ENCODE peak calls at places on chromosomes 16 and 17, in eight cellular contexts. A, V, Y, L, N, X, O and U are unnamed samples.
A peak's percentile ranks its signal among the peaks of the same experiment; 100 is the strongest.

GRCh38 chr16:50812046-50812445 is 70.2 kb downstream of the CYLD start:
- DNase-seq in A (no peak), V (no peak), Y (no peak), L (no peak), N (no peak), X (no peak), O (no peak), U (no peak)

GRCh38 chr17:9115446-9116265 is 94.3 kb downstream of the NTN1 start:
- DNase-seq in A (no peak), V (no peak), Y (peak; percentile 92), L (peak; percentile 41), N (peak; percentile 33), X (peak; percentile 74), O (peak; percentile 53), U (peak; percentile 22)

GRCh38 chr17:76271669-76272540 is 6.8 kb downstream of the UBALD2 start:
- DNase-seq in A (no peak), V (no peak), Y (peak; percentile 88), L (no peak), N (peak; percentile 22), X (no peak), O (no peak), U (no peak)

GRCh38 chr17:10798332-10798749 is 5.6 kb downstream of the TMEM238L start:
- DNase-seq in A (no peak), V (no peak), Y (no peak), L (no peak), N (peak; percentile 5), X (no peak), O (no peak), U (peak; percentile 20)

GRCh38 chr17:8894673-8895578 is 27.5 kb upstream of the PIK3R6 start:
- DNase-seq in A (no peak), V (peak; percentile 28), Y (peak; percentile 74), L (peak; percentile 79), N (peak; percentile 79), X (peak; percentile 85), O (peak; percentile 85), U (peak; percentile 58)

GRCh38 chr17:1625507-1626080 is 3.0 kb downstream of the SLC43A2 start:
- DNase-seq in A (no peak), V (no peak), Y (no peak), L (no peak), N (no peak), X (peak; percentile 6), O (no peak), U (no peak)

GRCh38 chr17:82845163-82845807 is 5.5 kb upstream of the ZNF750 start:
- DNase-seq in A (peak; percentile 52), V (no peak), Y (no peak), L (no peak), N (peak; percentile 54), X (no peak), O (peak; percentile 74), U (no peak)

GRCh38 chr16:22652463-22652845 is 141.8 kb downstream of the NPIPB5 start:
- DNase-seq in A (no peak), V (no peak), Y (no peak), L (no peak), N (no peak), X (no peak), O (no peak), U (no peak)

GRCh38 chr16:4976611-4977145 is 18.5 kb downstream of the SEC14L5 start:
- DNase-seq in A (no peak), V (no peak), Y (no peak), L (no peak), N (no peak), X (no peak), O (no peak), U (no peak)

GRCh38 chr17:75008373-75008772 is 4.1 kb upstream of the MRPL58 start:
- DNase-seq in A (no peak), V (no peak), Y (no peak), L (no peak), N (no peak), X (no peak), O (no peak), U (no peak)

GRCh38 chr17:30148376-30148775 is 31.8 kb downstream of the NSRP1 start:
- DNase-seq in A (no peak), V (no peak), Y (no peak), L (no peak), N (no peak), X (no peak), O (no peak), U (no peak)

GRCh38 chr16:22092143-22092933 is at the start of gene VWA3A:
- DNase-seq in A (no peak), V (no peak), Y (no peak), L (peak; percentile 56), N (peak; percentile 68), X (peak; percentile 58), O (peak; percentile 72), U (peak; percentile 28)

GRCh38 chr17:77579131-77579530 is 379.4 kb upstream of the TNRC6C start:
- DNase-seq in A (no peak), V (no peak), Y (peak; percentile 56), L (no peak), N (no peak), X (no peak), O (no peak), U (no peak)

GRCh38 chr17:77580531-77580930 is 378.0 kb upstream of the TNRC6C start:
- DNase-seq in A (no peak), V (no peak), Y (peak; percentile 7), L (no peak), N (no peak), X (no peak), O (no peak), U (no peak)

GRCh38 chr17:77579717-77580116 is 378.8 kb upstream of the TNRC6C start:
- DNase-seq in A (no peak), V (no peak), Y (no peak), L (no peak), N (no peak), X (no peak), O (no peak), U (no peak)

GRCh38 chr17:77580956-77581355 is 377.5 kb upstream of the TNRC6C start:
- DNase-seq in A (no peak), V (no peak), Y (peak; percentile 31), L (no peak), N (no peak), X (no peak), O (no peak), U (no peak)

GRCh38 chr17:77581480-77581879 is 377.0 kb upstream of the TNRC6C start:
- DNase-seq in A (no peak), V (no peak), Y (peak; percentile 45), L (peak; percentile 23), N (peak; percentile 19), X (no peak), O (peak; percentile 16), U (no peak)
- TF ChIP-seq CTCF in A (no peak), V (no peak), Y (no peak), L (no peak), N (no peak), X (no peak), O (no peak), U (no peak)

GRCh38 chr17:42928714-42929496 is 28.3 kb downstream of the G6PC1 start:
- DNase-seq in A (no peak), V (no peak), Y (no peak), L (peak; percentile 91), N (peak; percentile 92), X (peak; percentile 76), O (peak; percentile 93), U (peak; percentile 62)
- TF ChIP-seq CTCF in A (peak; percentile 45), V (no peak), Y (no peak), L (peak; percentile 62), N (peak; percentile 66), X (peak; percentile 52), O (peak; percentile 73), U (peak; percentile 72)

GRCh38 chr16:1556254-1556653 is 22.8 kb downstream of the TMEM204 start:
- DNase-seq in A (no peak), V (no peak), Y (no peak), L (no peak), N (no peak), X (no peak), O (peak; percentile 51), U (no peak)
- TF ChIP-seq CTCF in A (no peak), V (no peak), Y (no peak), L (no peak), N (no peak), X (no peak), O (peak; percentile 18), U (no peak)

DNA sequence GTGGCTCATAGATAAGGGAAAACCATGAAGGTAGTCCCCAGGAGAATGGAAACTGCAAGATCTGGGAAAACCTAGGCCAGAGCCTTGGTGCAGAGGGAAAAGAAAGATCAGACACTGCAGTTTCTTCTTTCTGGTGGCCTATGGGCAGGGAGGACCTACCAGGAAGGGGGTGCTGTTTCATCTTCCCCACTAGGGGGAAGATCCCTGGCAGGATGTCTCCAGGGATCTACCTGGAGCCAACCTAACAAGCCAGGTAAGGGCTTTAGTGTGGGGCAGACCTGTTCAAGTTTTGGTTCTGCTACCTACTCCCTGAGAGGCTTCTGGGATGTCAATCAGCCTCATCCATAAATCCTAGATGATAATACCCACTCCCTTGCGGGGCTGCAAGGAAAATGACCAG is 21.4 kb downstream of the TOM1L2 start:
- DNase-seq in A (no peak), V (no peak), Y (no peak), L (no peak), N (no peak), X (no peak), O (no peak), U (no peak)
- TF ChIP-seq CTCF in A (peak; percentile 44), V (no peak), Y (no peak), L (peak; percentile 16), N (peak; percentile 8), X (peak; percentile 5), O (peak; percentile 30), U (peak; percentile 17)

DNA sequence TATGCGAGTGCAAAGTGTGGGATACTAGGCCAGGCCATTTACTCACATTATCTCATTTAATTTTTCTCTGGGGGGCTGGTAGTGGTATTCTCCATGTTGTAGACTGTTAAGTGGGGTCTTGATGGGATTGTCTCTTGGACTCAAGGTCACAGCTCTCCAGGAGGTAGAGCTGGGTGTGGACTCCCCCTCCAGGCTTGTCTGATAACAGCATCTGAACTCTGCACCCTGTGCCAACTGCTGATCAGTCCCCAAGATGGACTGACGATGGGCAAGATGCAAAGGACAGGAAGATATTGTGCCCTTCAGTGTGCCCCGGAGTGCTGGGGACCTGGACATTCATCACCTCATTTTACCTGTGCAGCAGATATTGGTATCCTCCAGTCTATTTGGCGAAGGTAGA is 147.8 kb downstream of the MSI2 start:
- DNase-seq in A (no peak), V (no peak), Y (no peak), L (no peak), N (no peak), X (no peak), O (no peak), U (no peak)
- TF ChIP-seq CTCF in A (peak; percentile 29), V (no peak), Y (no peak), L (no peak), N (no peak), X (no peak), O (no peak), U (no peak)

GRCh38 chr17:6574689-6575595 is 18.6 kb upstream of the PITPNM3 start:
- DNase-seq in A (no peak), V (peak; percentile 9), Y (peak; percentile 86), L (peak; percentile 65), N (peak; percentile 76), X (no peak), O (peak; percentile 68), U (no peak)
- TF ChIP-seq CTCF in A (no peak), V (no peak), Y (no peak), L (peak; percentile 8), N (peak; percentile 16), X (no peak), O (no peak), U (peak; percentile 11)